ENCODE peak calls at places on chromosomes 5 and 9, in five cellular contexts. J, E, R, X and L are unnamed samples.

GRCh38 chr5:134438268-134438622 is 26.6 kb upstream of the CDKN2AIPNL start:
- DNase-seq in X (peak; percentile 43), J (no peak), R (no peak), E (peak; percentile 36), L (peak; percentile 90)

GRCh38 chr9:15306068-15306756 is 804 bp downstream of the TTC39B start:
- DNase-seq in J (peak; percentile 5), X (peak; percentile 86), E (peak; percentile 70), R (peak; percentile 78), L (peak; percentile 56)

GRCh38 chr9:91176426-91176825 is 185.3 kb downstream of the AUH start:
- DNase-seq in E (no peak), R (no peak), X (no peak), J (no peak), L (no peak)

GRCh38 chr5:66021585-66021984 is 95.2 kb downstream of the ERBIN start:
- DNase-seq in R (no peak), E (no peak), X (no peak), J (no peak), L (no peak)

GRCh38 chr9:126501383-126502331 is 112.1 kb upstream of the LMX1B start:
- DNase-seq in X (no peak), R (no peak), E (no peak), J (no peak), L (no peak)

GRCh38 chr5:156274455-156274854 is 52.5 kb upstream of the SGCD start:
- DNase-seq in X (no peak), E (no peak), J (no peak), R (no peak), L (peak; percentile 11)

GRCh38 chr5:150398432-150399157 is 14.1 kb downstream of the CD74 start:
- DNase-seq in R (peak; percentile 52), E (no peak), X (peak; percentile 37), J (no peak), L (no peak)

GRCh38 chr5:1285141-1285540 is 9.7 kb downstream of the TERT start:
- DNase-seq in J (no peak), X (no peak), E (no peak), R (no peak), L (no peak)

GRCh38 chr5:34802834-34803563 is 36.0 kb upstream of the TTC23L start:
- DNase-seq in R (no peak), X (no peak), J (no peak), E (no peak), L (no peak)

GRCh38 chr9:133560311-133560710 is 25.8 kb downstream of the ADAMTSL2 start:
- DNase-seq in J (no peak), X (no peak), R (no peak), E (no peak), L (no peak)

GRCh38 chr5:94969174-94969573 is 315.7 kb downstream of the MCTP1 start:
- DNase-seq in R (no peak), X (peak; percentile 9), E (peak; percentile 25), J (no peak), L (peak; percentile 18)

GRCh38 chr5:138824924-138825863 is 49.9 kb downstream of the LRRTM2 start:
- DNase-seq in E (peak; percentile 54), X (peak; percentile 31), R (no peak), J (no peak), L (peak; percentile 39)

GRCh38 chr5:139379626-139380449 is 3.3 kb downstream of the SLC23A1 start:
- DNase-seq in R (no peak), J (no peak), X (no peak), E (no peak), L (no peak)

GRCh38 chr5:102722930-102723329 is 32.2 kb upstream of the PAM start:
- DNase-seq in J (no peak), E (peak; percentile 42), R (no peak), X (peak; percentile 50), L (peak; percentile 56)

GRCh38 chr9:108761530-108762347 is 94.0 kb downstream of the ACTL7B start:
- DNase-seq in J (peak; percentile 53), E (peak; percentile 59), R (peak; percentile 61), X (peak; percentile 78), L (peak; percentile 51)

GRCh38 chr5:14908195-14908594 is 36.6 kb upstream of the ANKH start:
- DNase-seq in J (no peak), X (no peak), R (no peak), E (no peak), L (peak; percentile 23)

GRCh38 chr5:160675988-160676387 is 176.0 kb downstream of the ATP10B start:
- DNase-seq in R (no peak), X (no peak), J (no peak), E (no peak), L (no peak)

GRCh38 chr9:135073741-135074305 is 13.6 kb upstream of the OLFM1 start:
- DNase-seq in X (no peak), R (peak; percentile 15), E (no peak), J (no peak), L (no peak)

GRCh38 chr5:148992265-148992664 is 70.6 kb downstream of the SH3TC2 start:
- DNase-seq in J (no peak), X (no peak), E (no peak), R (no peak), L (no peak)

GRCh38 chr9:71781391-71781790 is 13.1 kb upstream of the CEMIP2 start:
- DNase-seq in X (no peak), R (no peak), E (no peak), J (no peak), L (no peak)

GRCh38 chr9:71778085-71778484 is 9.8 kb upstream of the CEMIP2 start:
- DNase-seq in J (no peak), E (no peak), X (peak; percentile 92), R (no peak), L (no peak)

GRCh38 chr9:71780953-71781352 is 12.6 kb upstream of the CEMIP2 start:
- DNase-seq in E (no peak), J (no peak), X (no peak), R (no peak), L (no peak)

GRCh38 chr9:71783120-71783523 is 14.8 kb upstream of the CEMIP2 start:
- DNase-seq in J (no peak), E (no peak), X (peak; percentile 97), R (peak; percentile 38), L (peak; percentile 19)
- H3K27ac ChIP-seq in J (no peak overlapping the region), E (no peak overlapping the region), X (no peak overlapping the region), R (no peak overlapping the region), L (no peak overlapping the region)

DNA sequence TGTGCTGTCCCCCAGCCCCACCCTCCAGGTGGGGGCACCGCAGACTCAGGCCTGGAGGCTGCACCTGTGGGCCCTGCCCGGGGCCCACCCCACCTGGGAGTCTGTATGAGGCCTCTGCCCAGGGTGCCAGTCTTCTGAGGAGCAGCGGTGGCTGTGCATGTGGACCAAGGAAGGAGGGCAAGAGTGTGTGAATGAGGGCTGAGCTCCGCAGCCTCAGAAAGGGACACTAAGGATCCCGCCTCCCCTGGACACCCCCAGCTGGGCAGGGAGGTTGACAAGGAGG is 19.1 kb downstream of the FGD3 start:
- DNase-seq in R (no peak), X (no peak), E (no peak), J (no peak), L (no peak)
- H4K91ac ChIP-seq in R (no peak overlapping the region), X (no peak overlapping the region), E (no peak overlapping the region), J (no peak overlapping the region), L (no peak overlapping the region)

DNA sequence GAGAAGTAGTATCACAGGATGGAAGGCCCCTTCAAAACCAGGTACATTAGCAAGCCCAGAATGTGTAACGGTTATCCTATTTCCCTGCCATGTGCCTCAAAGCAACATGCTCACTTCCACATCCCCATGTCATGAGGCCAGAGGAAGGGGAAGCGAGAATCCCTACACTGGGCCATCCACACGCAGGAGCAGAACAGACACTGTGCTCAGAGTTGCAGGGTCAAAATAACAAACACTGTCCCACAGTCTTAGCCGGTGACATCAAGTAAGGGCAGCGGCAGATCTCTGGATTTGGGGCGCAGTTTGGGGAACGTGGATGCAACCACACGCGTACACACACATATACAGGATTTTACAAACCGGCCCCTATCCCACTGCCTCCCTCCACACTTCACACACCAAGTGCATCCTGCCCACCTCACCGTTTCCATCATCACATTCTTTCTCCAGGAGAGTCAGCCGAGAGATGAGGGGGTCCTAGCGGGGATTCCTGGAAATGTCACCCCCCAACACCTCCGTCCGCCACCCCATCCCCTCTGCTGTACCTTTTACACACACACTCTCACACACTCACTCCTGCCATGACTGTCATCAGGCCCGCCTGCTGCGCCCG is 774 bp downstream of the APBA1 start:
- DNase-seq in X (no peak), R (no peak), E (no peak), J (no peak), L (no peak)
- H3K4ac ChIP-seq in X (no peak overlapping the region), R (no peak overlapping the region), E (no peak overlapping the region), J (no peak overlapping the region), L (peak overlapping the region; percentile 33)

DNA sequence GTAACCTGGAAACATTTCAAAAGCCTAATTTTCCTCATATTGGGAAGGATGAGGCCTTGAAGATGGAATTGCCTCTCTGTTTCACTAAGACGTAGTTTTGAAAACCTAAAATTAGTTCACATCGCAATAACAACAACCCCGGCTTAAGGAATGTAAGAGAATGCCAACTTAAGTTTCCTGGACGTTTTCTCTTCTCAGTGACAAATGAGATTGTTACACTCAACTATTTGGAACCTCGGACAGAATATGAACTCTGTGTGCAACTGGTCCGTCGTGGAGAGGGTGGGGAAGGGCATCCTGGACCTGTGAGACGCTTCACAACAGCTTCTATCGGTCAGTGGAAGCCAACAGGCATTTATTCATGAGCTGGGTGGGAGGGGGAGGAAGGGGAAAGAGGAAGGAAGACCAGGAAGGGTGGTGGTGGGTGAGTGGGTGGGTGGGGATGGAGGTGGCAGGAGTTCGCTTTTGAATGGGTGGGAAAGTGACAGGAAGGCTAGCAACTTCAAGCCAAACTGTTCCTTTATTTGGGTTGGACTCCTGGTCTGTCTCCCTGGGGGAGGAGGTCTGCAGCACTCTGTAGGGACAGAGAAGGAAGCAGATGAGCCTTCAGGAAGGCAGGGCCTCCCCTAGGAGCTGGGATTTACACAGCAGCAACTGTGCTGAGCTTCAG is 83.4 kb downstream of the TEK start:
- DNase-seq in X (no peak), R (no peak), E (no peak), J (no peak), L (peak; percentile 7)
- H3K27ac ChIP-seq in X (no peak overlapping the region), R (no peak overlapping the region), E (no peak overlapping the region), J (no peak overlapping the region), L (peak overlapping the region; percentile 52)

GRCh38 chr9:89508951-89509607 is 11.2 kb upstream of the SEMA4D start:
- DNase-seq in J (no peak), X (no peak), R (no peak), E (no peak), L (no peak)
- H4K91ac ChIP-seq in J (no peak overlapping the region), X (no peak overlapping the region), R (no peak overlapping the region), E (no peak overlapping the region), L (no peak overlapping the region)

GRCh38 chr5:73565969-73566547 is 515 bp downstream of the UTP15 start:
- DNase-seq in J (no peak), X (no peak), R (no peak), E (no peak), L (no peak)
- H3K4ac ChIP-seq in J (no peak overlapping the region), X (peak overlapping the region; percentile 57), R (no peak overlapping the region), E (no peak overlapping the region), L (peak overlapping the region; percentile 76)